ENCODE peak calls at places on chromosomes 3 and 15, in five cellular contexts. I is RPMI7951, K is ecto neural progenitor cell, S is neural crest cell, O is RWPE1. R is an unnamed sample.
A peak's percentile ranks its signal among the peaks of the same experiment; 100 is the strongest.

GRCh38 chr3:195112361-195112791 is 158.6 kb downstream of the XXYLT1 start:
- DNase-seq in I (no peak), K (no peak), S (no peak), O (no peak), R (no peak)

GRCh38 chr3:122578110-122578740 is 775 bp downstream of the PARP15 start:
- DNase-seq in I (no peak), K (no peak), S (no peak), O (no peak), R (no peak)

GRCh38 chr3:66348696-66349095 is 127.9 kb downstream of the SLC25A26 start:
- DNase-seq in I (no peak), K (no peak), S (no peak), O (no peak), R (no peak)

GRCh38 chr3:116399701-116400261 is 45.5 kb downstream of the LSAMP start:
- DNase-seq in I (no peak), K (no peak), S (no peak), O (no peak), R (no peak)

GRCh38 chr3:152524198-152525140 is 255.7 kb downstream of the MBNL1 start:
- DNase-seq in I (peak; percentile 55), K (no peak), S (peak; percentile 40), O (peak; percentile 9), R (peak; percentile 12)

GRCh38 chr15:23395030-23395692 is 40.6 kb downstream of the GOLGA8S start:
- DNase-seq in I (peak; percentile 62), K (no peak), S (no peak), O (no peak), R (no peak)

GRCh38 chr15:94858449-94858848 is 627.1 kb downstream of the MCTP2 start:
- DNase-seq in I (no peak), K (no peak), S (no peak), O (peak; percentile 45), R (no peak)

GRCh38 chr3:69649120-69649519 is 90.1 kb upstream of the MITF start:
- DNase-seq in I (peak; percentile 45), K (no peak), S (no peak), O (peak; percentile 34), R (peak; percentile 78)

GRCh38 chr3:50583897-50584296 is 14.6 kb downstream of the HEMK1 start:
- DNase-seq in I (no peak), K (no peak), S (no peak), O (no peak), R (no peak)

GRCh38 chr15:45326280-45326679 is 52.1 kb downstream of the GATM start:
- DNase-seq in I (no peak), K (no peak), S (no peak), O (no peak), R (no peak)

GRCh38 chr3:113441051-113441770 is at the start of gene CFAP44:
- DNase-seq in I (peak; percentile 59), K (peak; percentile 91), S (peak; percentile 49), O (no peak), R (peak; percentile 41)

GRCh38 chr15:69810441-69811071 is 287.2 kb downstream of the TLE3 start:
- DNase-seq in I (no peak), K (no peak), S (no peak), O (no peak), R (no peak)

GRCh38 chr3:181687190-181687589 is 24.5 kb upstream of the SOX2 start:
- DNase-seq in I (no peak), K (no peak), S (no peak), O (no peak), R (no peak)

GRCh38 chr15:68769702-68770101 is 51.0 kb downstream of the ANP32A start:
- DNase-seq in I (no peak), K (no peak), S (no peak), O (no peak), R (no peak)

GRCh38 chr15:35496585-35496984 is 49.4 kb downstream of the DPH6 start:
- DNase-seq in I (no peak), K (no peak), S (no peak), O (no peak), R (no peak)

GRCh38 chr3:94972066-94972465 is 909.2 kb downstream of the NSUN3 start:
- DNase-seq in I (no peak), K (no peak), S (no peak), O (no peak), R (no peak)

GRCh38 chr15:22887157-22887951 is 48.9 kb downstream of the NIPA2 start:
- DNase-seq in I (peak; percentile 93), K (no peak), S (no peak), O (peak; percentile 41), R (no peak)

GRCh38 chr3:131282379-131282778 is 99.2 kb upstream of the NUDT16 start:
- DNase-seq in I (no peak), K (no peak), S (no peak), O (no peak), R (no peak)

GRCh38 chr3:189393598-189393997 is 221.8 kb downstream of the TPRG1 start:
- DNase-seq in I (peak; percentile 23), K (no peak), S (no peak), O (peak; percentile 54), R (peak; percentile 81)

GRCh38 chr3:73427018-73427750 is 197.6 kb downstream of the PDZRN3 start:
- DNase-seq in I (no peak), K (no peak), S (no peak), O (no peak), R (no peak)

GRCh38 chr3:32457971-32458471 is 44.6 kb downstream of the CMTM6 start:
- DNase-seq in I (no peak), K (no peak), S (no peak), O (no peak), R (no peak)

GRCh38 chr15:58562135-58562534 is 130.3 kb downstream of the LIPC start:
- DNase-seq in I (no peak), K (no peak), S (no peak), O (no peak), R (no peak)

GRCh38 chr3:50340404-50341329 is at the start of gene RASSF1:
- DNase-seq in I (peak; percentile 81), K (no peak), S (no peak), O (no peak), R (no peak)

GRCh38 chr15:28956491-28956890 is 70.7 kb downstream of the APBA2 start:
- DNase-seq in I (no peak), K (no peak), S (no peak), O (no peak), R (no peak)

GRCh38 chr3:169659858-169660614 is 3.5 kb downstream of the MECOM start:
- DNase-seq in I (no peak), K (peak; percentile 63), S (no peak), O (no peak), R (no peak)

GRCh38 chr3:188242426-188243123 is 88.6 kb downstream of the LPP start:
- DNase-seq in I (no peak), K (no peak), S (no peak), O (no peak), R (peak; percentile 75)

GRCh38 chr15:54962637-54963036 is 234.1 kb downstream of the RSL24D1 start:
- DNase-seq in I (no peak), K (no peak), S (no peak), O (no peak), R (no peak)

GRCh38 chr3:189822726-189823125 is 191.5 kb downstream of the TP63 start:
- DNase-seq in I (no peak), K (no peak), S (no peak), O (no peak), R (no peak)

GRCh38 chr3:122609798-122610559 is 32.5 kb downstream of the PARP15 start:
- DNase-seq in I (peak; percentile 85), K (no peak), S (no peak), O (peak; percentile 80), R (peak; percentile 85)

GRCh38 chr15:100596792-100597191 is 5.2 kb downstream of the LINS1 start:
- DNase-seq in I (no peak), K (no peak), S (no peak), O (peak; percentile 49), R (peak; percentile 94)

GRCh38 chr3:111012388-111013248 is 59.0 kb upstream of the NECTIN3 start:
- DNase-seq in I (peak; percentile 4), K (peak; percentile 49), S (no peak), O (no peak), R (peak; percentile 31)

GRCh38 chr3:30886888-30887287 is 7.6 kb downstream of the GADL1 start:
- DNase-seq in I (peak; percentile 13), K (no peak), S (no peak), O (no peak), R (no peak)

R was measured in mammary epithelial cell.